ENCODE peak calls at places on chromosome 16, in nine cellular contexts. E is fibroblast of lung; C is adrenal gland; T is K562; F is prostate gland; A is mammary epithelial cell; Z is right lobe of liver; X is uterus; R is CD8-positive, alpha-beta memory T cell. I is an unnamed sample.
A peak's percentile ranks its signal among the peaks of the same experiment; 100 is the strongest.

GRCh38 chr16:8885674-8886592 is 3.8 kb downstream of the LITAFD start:
- DNase-seq in R (no peak), A (peak; percentile 51), X (no peak), T (no peak), C (no peak), Z (peak; percentile 56), F (no peak), E (peak; percentile 43), I (no peak)

GRCh38 chr16:12763517-12763916 is 40.2 kb downstream of the CPPED1 start:
- DNase-seq in E (peak; percentile 65), Z (no peak), A (no peak), X (no peak), T (no peak), C (no peak), R (no peak), F (no peak), I (no peak)

GRCh38 chr16:57245472-57246113 is 534 bp downstream of the ARL2BP start:
- DNase-seq in Z (peak; percentile 76), T (peak; percentile 51), R (no peak), E (peak; percentile 18), C (no peak), X (no peak), A (peak; percentile 21), F (peak; percentile 24), I (peak; percentile 58)

GRCh38 chr16:30786936-30787612 is at the start of gene ZNF629:
- DNase-seq in Z (peak; percentile 65), E (peak; percentile 67), F (peak; percentile 55), T (peak; percentile 83), C (peak; percentile 85), X (peak; percentile 73), A (peak; percentile 49), R (no peak), I (peak; percentile 85)

GRCh38 chr16:67562918-67563707 is 787 bp downstream of the CTCF start:
- DNase-seq in Z (peak; percentile 80), A (peak; percentile 54), E (peak; percentile 57), R (peak; percentile 52), T (peak; percentile 59), C (peak; percentile 74), F (peak; percentile 39), X (peak; percentile 61), I (peak; percentile 58)

GRCh38 chr16:29995330-29995910 is at the start of gene HIRIP3:
- DNase-seq in X (peak; percentile 89), F (peak; percentile 75), E (peak; percentile 56), T (peak; percentile 87), R (peak; percentile 84), Z (peak; percentile 89), C (peak; percentile 93), A (peak; percentile 77), I (peak; percentile 89)

GRCh38 chr16:63302841-63303240 is 1266.6 kb upstream of the CDH8 start:
- DNase-seq in Z (no peak), A (no peak), R (no peak), T (no peak), E (no peak), C (no peak), X (no peak), F (no peak), I (no peak)

GRCh38 chr16:31700200-31700529 is 172.5 kb downstream of the AHSP start:
- DNase-seq in X (no peak), C (no peak), A (no peak), Z (no peak), F (no peak), E (peak; percentile 51), R (no peak), T (peak; percentile 93), I (no peak)

GRCh38 chr16:12580809-12581208 is 222.9 kb downstream of the CPPED1 start:
- DNase-seq in C (no peak), R (no peak), Z (no peak), A (peak; percentile 55), X (no peak), T (no peak), E (no peak), F (no peak), I (no peak)

GRCh38 chr16:11170201-11170600 is 85.8 kb downstream of the SOCS1 start:
- DNase-seq in A (no peak), F (no peak), E (no peak), R (no peak), C (no peak), T (no peak), Z (no peak), X (no peak), I (no peak)

GRCh38 chr16:15618392-15618791 is 24.6 kb downstream of the MARF1 start:
- DNase-seq in T (no peak), C (no peak), Z (no peak), R (no peak), E (peak; percentile 90), X (no peak), F (no peak), A (peak; percentile 5), I (no peak)

DNA sequence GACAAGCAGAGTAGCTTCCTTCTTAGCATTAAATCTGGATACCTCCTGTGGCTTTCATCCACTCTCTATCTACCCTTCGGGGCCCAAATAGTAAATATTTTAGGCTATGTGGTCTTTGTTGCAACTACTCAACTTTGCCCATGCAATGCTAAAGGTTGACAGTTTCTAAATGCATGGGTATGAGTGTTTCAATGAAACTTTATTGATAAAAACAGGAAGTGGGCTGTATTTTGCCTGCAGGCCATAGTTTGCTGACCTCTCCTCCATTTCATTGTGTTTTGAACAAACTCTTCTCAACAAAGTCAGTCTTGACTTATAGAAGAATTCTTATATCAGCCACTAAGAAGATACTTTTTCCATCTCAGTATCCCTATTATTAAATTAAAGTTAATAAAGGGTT is 34.1 kb downstream of the ACSM2A start:
- DNase-seq in R (no peak), Z (no peak), A (no peak), T (no peak), C (no peak), E (no peak), X (no peak), F (no peak), I (no peak)
- H3K27ac ChIP-seq in R (no peak overlapping the region), Z (no peak overlapping the region), A (no peak overlapping the region), T (no peak overlapping the region), C (no peak overlapping the region), E (no peak overlapping the region), X (no peak overlapping the region), F (no peak overlapping the region), I (no peak overlapping the region)

GRCh38 chr16:27318399-27319256 is 4.9 kb downstream of the IL4R start:
- DNase-seq in Z (no peak), A (peak; percentile 96), T (no peak), F (no peak), R (peak; percentile 12), C (peak; percentile 70), X (peak; percentile 23), E (no peak), I (no peak)
- H3K27ac ChIP-seq in Z (peak overlapping the region; percentile 41), A (peak overlapping the region; percentile 89), T (no peak overlapping the region), F (peak overlapping the region; percentile 47), R (no peak overlapping the region), C (no peak overlapping the region), X (peak overlapping the region; percentile 72), E (no peak overlapping the region), I (no peak overlapping the region)

DNA sequence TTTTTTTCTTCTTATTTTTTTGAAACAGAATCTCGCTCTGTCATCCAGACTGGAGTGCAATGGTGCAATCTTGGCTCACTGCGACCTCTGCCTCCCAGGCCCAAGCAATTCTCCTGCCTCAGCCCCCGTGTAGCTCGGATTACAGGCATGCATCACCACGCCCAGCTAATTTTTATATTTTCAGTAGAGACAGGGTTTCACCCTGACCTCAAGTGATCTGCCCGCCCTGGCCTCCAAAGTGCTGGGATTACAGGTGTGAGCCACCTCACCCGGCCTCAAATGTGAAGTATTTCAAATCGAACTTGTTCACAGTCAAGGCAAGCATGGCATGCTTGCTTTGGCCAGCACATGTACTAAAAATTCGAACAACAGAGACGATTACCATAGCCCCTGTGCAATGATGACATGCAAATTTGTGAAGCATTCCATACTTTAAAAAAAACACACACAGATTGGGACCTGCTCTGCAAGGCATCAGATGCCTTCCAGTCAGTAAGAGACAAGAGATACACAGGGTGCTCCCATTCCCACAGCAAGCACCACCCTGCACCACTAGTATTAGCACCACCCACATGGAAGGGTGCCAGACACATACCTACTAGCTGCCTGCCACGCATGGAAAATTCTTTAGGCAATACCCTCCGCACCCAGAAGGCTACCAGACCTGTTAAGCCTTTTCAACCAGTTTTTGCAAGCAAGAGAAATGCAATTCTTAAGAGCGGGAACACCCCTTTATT is 47.2 kb downstream of the ANKRD11 start:
- DNase-seq in C (peak; percentile 77), R (no peak), F (peak; percentile 77), T (no peak), Z (no peak), E (peak; percentile 82), A (peak; percentile 88), X (peak; percentile 64), I (no peak)
- H3K27ac ChIP-seq in C (peak overlapping the region; percentile 69), R (no peak overlapping the region), F (peak overlapping the region; percentile 0), T (peak overlapping the region; percentile 56), Z (no peak overlapping the region), E (peak overlapping the region; percentile 87), A (peak overlapping the region; percentile 93), X (peak overlapping the region; percentile 58), I (peak overlapping the region; percentile 50)

GRCh38 chr16:4214215-4214621 is 27.7 kb downstream of the SRL start:
- DNase-seq in F (no peak), R (no peak), X (peak; percentile 51), E (peak; percentile 99), T (no peak), A (peak; percentile 90), C (peak; percentile 79), Z (no peak), I (no peak)
- H3K27ac ChIP-seq in F (peak overlapping the region; percentile 31), R (no peak overlapping the region), X (peak overlapping the region; percentile 65), E (peak overlapping the region; percentile 83), T (no peak overlapping the region), A (peak overlapping the region; percentile 28), C (no peak overlapping the region), Z (no peak overlapping the region), I (peak overlapping the region; percentile 56)

GRCh38 chr16:19188406-19188805 is 20.4 kb downstream of the SYT17 start:
- DNase-seq in T (no peak), R (no peak), A (no peak), C (no peak), Z (no peak), F (no peak), X (no peak), E (no peak), I (no peak)

GRCh38 chr16:19185510-19185851 is 17.4 kb downstream of the SYT17 start:
- DNase-seq in R (no peak), T (no peak), C (no peak), X (no peak), Z (no peak), A (no peak), E (no peak), F (no peak), I (no peak)

GRCh38 chr16:19184823-19185509 is 16.9 kb downstream of the SYT17 start:
- DNase-seq in F (no peak), X (no peak), Z (no peak), R (no peak), T (no peak), A (no peak), C (no peak), E (peak; percentile 26), I (no peak)

GRCh38 chr16:19183187-19183586 is 15.1 kb downstream of the SYT17 start:
- DNase-seq in X (no peak), Z (no peak), R (no peak), C (no peak), T (no peak), A (no peak), E (no peak), F (no peak), I (no peak)

GRCh38 chr16:19186403-19186802 is 18.4 kb downstream of the SYT17 start:
- DNase-seq in E (peak; percentile 20), X (no peak), A (no peak), T (no peak), C (no peak), Z (no peak), F (no peak), R (no peak), I (no peak)
- H3K27ac ChIP-seq in E (no peak overlapping the region), X (no peak overlapping the region), A (no peak overlapping the region), T (no peak overlapping the region), C (no peak overlapping the region), Z (no peak overlapping the region), F (no peak overlapping the region), R (no peak overlapping the region), I (no peak overlapping the region)

GRCh38 chr16:69463876-69464275 is 39.5 kb downstream of the CYB5B start:
- DNase-seq in A (no peak), X (no peak), F (no peak), C (no peak), R (no peak), T (no peak), Z (no peak), E (no peak), I (no peak)
- H3K27ac ChIP-seq in A (no peak overlapping the region), X (no peak overlapping the region), F (no peak overlapping the region), C (no peak overlapping the region), R (no peak overlapping the region), T (no peak overlapping the region), Z (no peak overlapping the region), E (no peak overlapping the region), I (no peak overlapping the region)

I was measured in testis.